ENCODE peak calls at places on chromosomes 1 and 21, in eight cellular contexts. K, T, E, P, X, Y, A and D are unnamed samples.

GRCh38 chr1:21284206-21285137 is 5.8 kb downstream of the ECE1 start:
- DNase-seq in Y (no peak), P (no peak), A (peak), E (no peak), X (no peak), K (no peak), T (no peak), D (no peak)

GRCh38 chr1:179881642-179882252 is 338 bp upstream of the TOR1AIP1 start:
- DNase-seq in E (peak), P (peak), A (no peak), Y (peak), T (peak), K (no peak), X (peak), D (peak)

GRCh38 chr1:12158362-12159092 is 8.3 kb upstream of the TNFRSF1B start:
- DNase-seq in P (no peak), Y (no peak), E (no peak), K (no peak), A (peak), X (no peak), T (no peak), D (no peak)

GRCh38 chr1:205948000-205948399 is 4.7 kb upstream of the SLC26A9 start:
- DNase-seq in P (no peak), E (no peak), A (no peak), X (no peak), Y (no peak), K (no peak), T (peak), D (no peak)

GRCh38 chr1:40265298-40265697 is 7.3 kb downstream of the ZMPSTE24 start:
- DNase-seq in X (no peak), T (no peak), E (no peak), Y (no peak), A (no peak), P (no peak), K (no peak), D (no peak)

GRCh38 chr21:45855248-45855801 is 126.2 kb upstream of the COL6A1 start:
- DNase-seq in P (no peak), T (no peak), Y (no peak), X (no peak), E (peak), A (no peak), K (no peak), D (no peak)

GRCh38 chr1:8646189-8646588 is 171.3 kb downstream of the RERE start:
- DNase-seq in E (no peak), X (no peak), T (no peak), K (no peak), Y (no peak), P (no peak), A (no peak), D (no peak)

GRCh38 chr1:104780470-104781078 is 1030.9 kb downstream of the AMY1C start:
- DNase-seq in E (no peak), A (peak), K (no peak), Y (no peak), X (peak), T (peak), P (no peak), D (peak)

DNA sequence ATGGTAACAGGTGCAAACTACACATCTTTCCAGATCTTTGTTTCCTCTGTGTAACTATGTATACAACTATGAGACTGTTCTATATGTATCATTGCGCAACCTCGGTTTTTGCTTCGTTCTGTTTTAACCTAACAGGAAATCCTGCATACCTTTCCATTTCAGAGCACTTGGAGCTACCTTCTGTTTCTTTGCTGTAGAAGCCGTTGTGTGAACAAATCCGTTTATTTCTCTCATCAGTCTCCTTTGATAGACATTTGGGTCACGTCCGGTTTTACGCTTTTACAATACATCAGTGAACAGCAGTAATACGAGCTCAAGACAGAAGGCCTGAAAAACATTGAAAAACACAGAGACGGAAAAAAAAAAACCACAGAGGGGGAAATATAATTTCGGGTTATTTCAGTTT is 10.5 kb downstream of the ATP5IF1 start:
- DNase-seq in E (no peak), X (no peak), Y (no peak), A (no peak), T (peak), P (peak), K (peak), D (peak)
- H3K4me3 ChIP-seq in E (peak), X (peak), Y (peak), A (peak), T (peak), P (peak), K (peak), D (peak)

GRCh38 chr21:42809171-42809570 is 70.2 kb downstream of the WDR4 start:
- DNase-seq in X (no peak), E (no peak), T (no peak), A (no peak), K (no peak), Y (no peak), P (no peak), D (no peak)
- H3K4me3 ChIP-seq in X (no peak), E (no peak), T (no peak), A (no peak), K (no peak), Y (no peak), P (no peak), D (no peak)

DNA sequence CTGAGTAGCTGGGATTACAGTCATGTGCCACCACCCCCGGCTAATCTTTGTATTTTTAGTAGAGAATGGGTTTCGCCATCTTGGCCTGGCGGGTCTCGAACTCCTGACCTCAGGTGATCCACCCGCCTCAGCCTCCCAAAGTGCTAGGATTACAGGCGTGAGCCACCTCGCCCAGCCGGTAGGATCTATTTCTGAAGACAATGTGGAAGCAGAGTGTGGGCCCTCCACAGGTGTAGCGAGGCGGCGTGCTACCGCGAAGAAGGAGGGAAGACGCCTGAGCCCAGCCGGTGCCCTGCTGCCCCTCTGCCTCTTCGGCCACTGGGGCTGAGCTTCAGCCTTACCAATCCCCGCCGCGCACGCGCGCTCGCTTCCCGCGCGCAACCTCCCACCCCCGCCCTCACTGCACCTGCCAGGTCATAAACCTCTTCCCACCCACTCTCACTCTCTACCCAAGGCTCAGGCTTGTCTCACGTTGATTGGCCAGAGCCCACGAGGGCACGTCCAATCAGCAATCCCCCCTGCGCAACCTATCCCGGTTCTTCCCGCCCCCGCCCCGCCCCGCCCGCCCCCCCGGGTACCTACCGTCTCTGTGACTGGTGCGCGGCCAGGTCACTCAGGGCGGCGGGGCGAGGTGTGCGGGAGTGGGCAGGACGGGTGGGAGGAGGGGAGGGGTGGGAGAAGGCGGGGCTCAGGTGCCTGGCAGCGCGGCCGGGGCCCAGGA is 409 bp upstream of the HOOK1 start:
- DNase-seq in X (no peak), T (no peak), A (peak), E (peak), K (peak), Y (peak), P (peak), D (no peak)
- H3K4me3 ChIP-seq in X (peak), T (no peak), A (peak), E (peak), K (peak), Y (peak), P (peak), D (no peak)

DNA sequence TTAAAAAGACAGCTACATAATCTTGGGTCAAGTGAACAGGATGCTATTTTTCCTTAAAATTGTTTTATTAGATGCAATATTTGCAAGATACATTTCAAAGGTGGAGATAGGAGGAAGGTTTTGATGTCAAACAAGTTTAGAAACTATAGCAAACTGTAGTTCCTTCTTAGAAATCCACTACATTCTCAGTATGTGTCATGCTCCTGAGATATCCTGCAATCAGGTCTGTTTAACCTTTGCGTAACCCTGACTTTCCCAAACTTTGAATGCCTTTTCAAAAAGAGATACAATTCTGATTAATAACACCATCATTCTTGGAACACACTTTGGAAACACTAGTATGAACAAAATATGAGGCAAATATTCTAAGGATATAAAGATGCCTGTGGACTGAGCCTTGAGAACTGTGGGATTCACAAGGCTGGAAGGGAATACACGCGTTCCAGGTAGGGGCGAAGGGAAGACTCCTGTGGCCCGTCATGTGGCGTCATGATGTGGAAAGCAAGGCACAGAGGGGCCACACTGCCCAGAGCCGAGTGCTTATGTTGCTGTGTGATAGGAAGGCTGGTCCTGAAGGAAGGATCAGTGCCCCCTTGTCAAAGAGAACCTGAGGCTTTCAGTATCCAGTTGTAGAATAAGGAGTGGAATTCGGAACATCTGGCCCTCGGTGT is 19.6 kb upstream of the TARBP1 start:
- DNase-seq in K (no peak), P (no peak), T (no peak), Y (no peak), A (no peak), X (no peak), E (no peak), D (no peak)
- H3K4me3 ChIP-seq in K (no peak), P (no peak), T (no peak), Y (no peak), A (no peak), X (no peak), E (no peak), D (no peak)

DNA sequence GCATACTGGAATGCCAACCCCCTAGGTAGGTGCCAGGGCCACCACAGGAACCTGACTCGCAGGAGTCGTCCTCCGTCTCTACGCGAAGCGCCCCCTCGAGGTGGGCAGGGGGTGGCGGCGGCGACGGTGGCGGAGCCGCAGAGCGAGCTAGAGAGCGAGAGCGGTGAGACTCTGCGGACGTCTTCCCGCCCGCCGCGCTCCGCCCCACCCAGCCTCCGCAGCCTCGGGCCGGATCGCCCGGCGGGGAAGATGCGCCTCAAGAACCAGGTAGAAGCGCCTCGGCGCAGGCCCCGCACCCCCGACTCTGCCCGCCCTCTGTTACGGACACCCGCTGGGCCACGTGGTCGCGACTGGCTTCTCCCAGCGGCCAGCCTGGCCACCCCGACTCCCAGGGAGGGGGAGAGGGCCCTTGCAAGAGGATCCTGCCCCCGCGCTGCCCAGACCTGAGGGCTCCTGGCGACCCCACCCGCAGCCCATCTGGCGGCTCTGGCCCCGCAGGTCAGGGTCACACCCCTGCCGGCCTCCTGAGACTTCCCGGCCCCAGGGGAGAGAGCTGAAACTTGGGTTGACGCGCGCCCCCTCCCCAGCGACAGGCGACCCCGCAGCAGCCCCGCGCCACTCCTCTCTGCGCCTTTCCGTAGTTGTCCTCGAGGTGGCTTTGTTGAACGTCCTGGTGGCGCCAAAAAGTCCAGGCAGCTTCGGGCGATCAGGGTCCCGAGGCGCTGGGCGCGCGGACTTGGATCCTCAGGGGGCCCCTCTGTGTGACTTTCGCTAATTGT is 24.4 kb upstream of the AGBL4 start:
- DNase-seq in X (no peak), T (no peak), A (peak), K (no peak), P (peak), E (no peak), Y (no peak), D (no peak)
- H3K4me3 ChIP-seq in X (peak), T (no peak), A (no peak), K (no peak), P (no peak), E (peak), Y (no peak), D (no peak)

DNA sequence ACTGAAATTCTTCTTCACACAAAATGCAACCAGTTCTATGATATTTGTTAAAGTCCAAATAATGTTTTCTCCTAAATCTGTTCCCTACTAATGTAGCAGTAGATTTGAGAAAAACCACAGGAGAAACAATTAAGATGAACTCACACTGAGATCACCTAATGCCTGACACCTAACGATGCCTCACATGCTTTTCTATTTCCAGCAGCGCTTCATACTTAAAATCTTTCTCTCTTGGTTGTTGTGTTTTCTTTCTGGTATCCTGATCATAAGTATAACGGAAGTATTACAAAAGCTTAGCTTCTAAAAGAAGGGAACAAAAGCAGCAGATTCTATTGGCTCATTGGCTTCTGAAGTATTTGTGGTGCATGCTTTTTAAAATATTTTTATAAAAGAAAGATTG is 267.2 kb upstream of the SGIP1 start:
- DNase-seq in Y (no peak), A (no peak), K (no peak), E (no peak), P (no peak), X (no peak), T (no peak), D (peak)
- H3K4me3 ChIP-seq in Y (no peak), A (no peak), K (no peak), E (no peak), P (no peak), X (no peak), T (no peak), D (no peak)

GRCh38 chr21:25036775-25037174 is 570.5 kb downstream of the MRPL39 start:
- DNase-seq in A (no peak), P (no peak), T (no peak), E (no peak), K (no peak), Y (no peak), X (no peak), D (no peak)
- H3K4me3 ChIP-seq in A (no peak), P (no peak), T (no peak), E (no peak), K (no peak), Y (no peak), X (no peak), D (no peak)

DNA sequence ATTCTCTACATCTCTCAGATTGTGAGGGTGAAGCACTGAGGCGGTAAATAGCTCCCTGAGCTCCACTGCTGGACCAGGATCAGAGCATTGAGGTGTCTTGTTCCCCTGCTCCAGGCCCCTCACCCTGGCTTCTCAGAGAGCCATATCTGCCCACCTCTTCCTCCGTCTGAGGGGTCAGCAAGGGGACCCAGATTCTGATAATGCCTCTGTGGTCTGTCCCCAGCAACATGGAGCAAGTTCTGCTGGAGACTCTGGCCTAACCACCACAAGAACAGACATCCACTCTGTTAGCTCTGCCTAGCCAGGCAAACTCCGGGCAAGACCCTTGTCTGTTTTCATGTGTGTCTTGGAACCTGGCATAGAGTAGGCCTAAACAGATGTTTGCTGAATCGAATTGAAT is 2.2 kb downstream of the TRAF5 start:
- DNase-seq in Y (no peak), K (no peak), E (no peak), A (no peak), P (no peak), X (no peak), T (no peak), D (no peak)
- H3K4me3 ChIP-seq in Y (no peak), K (peak), E (no peak), A (no peak), P (no peak), X (no peak), T (no peak), D (no peak)

DNA sequence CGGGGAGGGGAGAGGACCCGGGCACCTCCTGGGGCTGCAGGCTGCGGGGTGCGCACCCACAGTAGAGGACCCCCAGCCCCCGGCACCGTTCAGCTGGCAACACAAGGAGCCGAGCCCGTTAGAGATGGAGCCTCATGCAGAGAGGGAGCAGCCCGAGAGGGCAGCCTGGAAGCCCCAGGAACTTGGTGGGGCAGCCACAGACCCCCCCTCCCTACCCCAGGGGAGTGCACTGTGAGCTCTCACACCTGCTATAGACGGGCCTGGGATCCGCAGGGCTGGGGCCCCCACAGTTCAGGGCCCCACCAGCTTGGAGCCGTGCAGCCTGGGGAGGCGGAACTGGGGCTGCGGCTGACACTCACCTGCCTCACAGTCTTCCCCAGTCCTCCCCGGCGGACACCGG is 47.0 kb downstream of the ARHGEF16 start:
- DNase-seq in K (no peak), P (no peak), Y (no peak), E (no peak), T (no peak), X (no peak), A (no peak), D (no peak)
- H3K4me3 ChIP-seq in K (no peak), P (no peak), Y (no peak), E (no peak), T (no peak), X (no peak), A (no peak), D (no peak)

GRCh38 chr1:160905617-160905989 is 20.6 kb upstream of the ITLN1 start:
- DNase-seq in E (no peak), K (no peak), Y (no peak), X (no peak), P (no peak), T (no peak), A (no peak), D (no peak)

GRCh38 chr1:160904783-160905616 is 20.0 kb upstream of the ITLN1 start:
- DNase-seq in E (no peak), T (no peak), K (no peak), A (no peak), Y (no peak), X (no peak), P (no peak), D (no peak)

DNA sequence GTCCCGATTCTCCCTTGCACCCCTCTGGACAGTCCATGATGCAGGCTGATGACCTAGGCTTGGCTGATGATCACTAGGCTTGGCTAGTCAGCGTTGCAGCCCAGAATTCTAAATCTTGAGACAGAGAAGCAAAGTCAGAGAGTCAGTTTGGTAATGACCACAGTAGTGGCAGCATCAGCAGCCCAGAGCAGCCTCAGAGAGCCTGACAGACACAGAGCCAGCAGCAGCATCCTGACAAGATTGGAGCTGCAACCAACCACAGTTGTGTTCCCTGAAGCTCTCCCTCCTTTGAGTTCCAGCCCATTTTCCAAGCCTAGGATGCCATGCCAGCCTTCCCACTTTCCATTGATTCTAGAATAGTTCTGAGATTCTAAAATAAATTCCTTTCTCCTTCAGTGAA is 16.8 kb upstream of the ITLN1 start:
- DNase-seq in A (no peak), X (no peak), T (no peak), E (no peak), Y (no peak), P (no peak), K (no peak), D (no peak)
- H3K4me3 ChIP-seq in A (no peak), X (no peak), T (no peak), E (no peak), Y (no peak), P (no peak), K (no peak), D (no peak)